ENCODE peak calls at places on chromosomes 7 and 10, in ten cellular contexts. One of them, this sample, is unnamed.
A peak's percentile ranks its signal among the peaks of the same experiment; 100 is the strongest.

GRCh38 chr10:15630353-15630752 is 89.4 kb downstream of the ITGA8 start:
- DNase-seq in T follicular helper cell: no peak
- DNase-seq in NCI-H2107: no peak
- DNase-seq in adipocyte: no peak
- DNase-seq in ELR: no peak
- DNase-seq in breast epithelium: no peak
- DNase-seq in NCI-H345: no peak
- DNase-seq in ureter: no peak
- DNase-seq in lower leg skin: no peak
- DNase-seq in mesothelial cell of epicardium: no peak
- DNase-seq in this sample: no peak

GRCh38 chr10:102644066-102644645 is at the start of gene TRIM8:
- DNase-seq in NCI-H345: peak; percentile 36
- DNase-seq in T follicular helper cell: no peak
- DNase-seq in ureter: no peak
- DNase-seq in NCI-H2107: no peak
- DNase-seq in ELR: peak; percentile 61
- DNase-seq in breast epithelium: no peak
- DNase-seq in lower leg skin: no peak
- DNase-seq in adipocyte: peak; percentile 67
- DNase-seq in mesothelial cell of epicardium: no peak
- DNase-seq in this sample: peak; percentile 87

GRCh38 chr7:46385662-46386309 is 464.7 kb upstream of the IGFBP3 start:
- DNase-seq in mesothelial cell of epicardium: no peak
- DNase-seq in adipocyte: peak; percentile 77
- DNase-seq in NCI-H345: no peak
- DNase-seq in T follicular helper cell: no peak
- DNase-seq in breast epithelium: no peak
- DNase-seq in NCI-H2107: no peak
- DNase-seq in lower leg skin: no peak
- DNase-seq in ureter: no peak
- DNase-seq in ELR: peak; percentile 90
- DNase-seq in this sample: no peak

GRCh38 chr10:78290131-78290750 is 256.6 kb downstream of the RPS24 start:
- DNase-seq in NCI-H345: no peak
- DNase-seq in breast epithelium: no peak
- DNase-seq in mesothelial cell of epicardium: no peak
- DNase-seq in ELR: peak; percentile 51
- DNase-seq in T follicular helper cell: no peak
- DNase-seq in ureter: no peak
- DNase-seq in lower leg skin: no peak
- DNase-seq in NCI-H2107: no peak
- DNase-seq in adipocyte: no peak
- DNase-seq in this sample: no peak

GRCh38 chr7:99096124-99096887 is 47.6 kb downstream of the SMURF1 start:
- DNase-seq in adipocyte: no peak
- DNase-seq in NCI-H2107: peak; percentile 27
- DNase-seq in ELR: no peak
- DNase-seq in lower leg skin: no peak
- DNase-seq in ureter: no peak
- DNase-seq in NCI-H345: no peak
- DNase-seq in mesothelial cell of epicardium: no peak
- DNase-seq in T follicular helper cell: no peak
- DNase-seq in breast epithelium: no peak
- DNase-seq in this sample: no peak

GRCh38 chr10:78149193-78149592 is 115.5 kb downstream of the RPS24 start:
- DNase-seq in mesothelial cell of epicardium: no peak
- DNase-seq in T follicular helper cell: no peak
- DNase-seq in lower leg skin: no peak
- DNase-seq in breast epithelium: no peak
- DNase-seq in ELR: peak; percentile 38
- DNase-seq in NCI-H2107: no peak
- DNase-seq in NCI-H345: no peak
- DNase-seq in adipocyte: no peak
- DNase-seq in ureter: no peak
- DNase-seq in this sample: peak; percentile 9

GRCh38 chr7:123140561-123140960 is 59.2 kb downstream of the SLC13A1 start:
- DNase-seq in lower leg skin: no peak
- DNase-seq in NCI-H345: no peak
- DNase-seq in adipocyte: no peak
- DNase-seq in ELR: no peak
- DNase-seq in ureter: no peak
- DNase-seq in NCI-H2107: no peak
- DNase-seq in mesothelial cell of epicardium: no peak
- DNase-seq in T follicular helper cell: no peak
- DNase-seq in breast epithelium: no peak
- DNase-seq in this sample: no peak

GRCh38 chr10:19815478-19816419 is 483 bp upstream of the PLXDC2 start:
- DNase-seq in lower leg skin: peak; percentile 95
- DNase-seq in NCI-H2107: no peak
- DNase-seq in ELR: no peak
- DNase-seq in NCI-H345: no peak
- DNase-seq in ureter: peak; percentile 85
- DNase-seq in T follicular helper cell: no peak
- DNase-seq in adipocyte: peak; percentile 32
- DNase-seq in mesothelial cell of epicardium: peak; percentile 70
- DNase-seq in breast epithelium: peak; percentile 77
- DNase-seq in this sample: peak; percentile 72

GRCh38 chr10:132574783-132575319 is 37.3 kb downstream of the INPP5A start:
- DNase-seq in ureter: no peak
- DNase-seq in mesothelial cell of epicardium: no peak
- DNase-seq in lower leg skin: peak; percentile 82
- DNase-seq in ELR: peak; percentile 57
- DNase-seq in T follicular helper cell: no peak
- DNase-seq in adipocyte: peak; percentile 37
- DNase-seq in breast epithelium: no peak
- DNase-seq in NCI-H345: no peak
- DNase-seq in NCI-H2107: no peak
- DNase-seq in this sample: no peak

This sample was measured in DMS53.